ENCODE peak calls at places on chromosomes 2 and 18, in five cellular contexts. Y is NCI-H1694 treated with DMSO at 0.1 percent for 48 hours; K is activated CD4-positive, alpha-beta memory T cell treated with anti-CD3 and anti-CD28 coated beads, Interleukin-2, amount 10 ng/mL, durations not matched to agents 7 days and 5 days; T is GOT3; R is fibroblast of mammary gland. U is an unnamed sample.

GRCh38 chr2:15667579-15668556 is 76.2 kb downstream of the DDX1 start:
- DNase-seq in Y (no peak), K (no peak), T (no peak), R (peak; percentile 45), U (peak; percentile 59)

GRCh38 chr18:44924750-44925534 is 244.3 kb downstream of the SETBP1 start:
- DNase-seq in Y (no peak), K (no peak), T (no peak), R (no peak), U (no peak)

GRCh38 chr2:8482432-8482831 is 199.4 kb upstream of the ID2 start:
- DNase-seq in Y (no peak), K (no peak), T (no peak), R (no peak), U (no peak)

GRCh38 chr2:46377287-46377605 is 80.0 kb downstream of the EPAS1 start:
- DNase-seq in Y (peak; percentile 95), K (peak; percentile 4), T (no peak), R (no peak), U (no peak)

GRCh38 chr2:189802396-189802912 is 18.2 kb downstream of the PMS1 start:
- DNase-seq in Y (no peak), K (no peak), T (no peak), R (no peak), U (no peak)

GRCh38 chr2:239433777-239434396 is 33.1 kb upstream of the HDAC4 start:
- DNase-seq in Y (no peak), K (no peak), T (no peak), R (peak; percentile 92), U (no peak)

GRCh38 chr2:175605989-175606841 is 395.9 kb downstream of the LNPK start:
- DNase-seq in Y (no peak), K (no peak), T (no peak), R (peak; percentile 84), U (no peak)

GRCh38 chr18:9854801-9855676 is 30.7 kb upstream of the TXNDC2 start:
- DNase-seq in Y (no peak), K (no peak), T (no peak), R (peak; percentile 19), U (no peak)

GRCh38 chr2:123961576-123961975 is 63.5 kb upstream of the CNTNAP5 start:
- DNase-seq in Y (no peak), K (no peak), T (no peak), R (no peak), U (no peak)

U was measured in dermis blood vessel endothelial cell.